ENCODE peak calls at places on chromosomes 5 and 9, in five cellular contexts. G is sigmoid colon, E is tibial nerve, U is thyroid gland, D is ovary. F is an unnamed sample. For H3K4me1, the result is how much of the 10 kb centered on the place peaks cover.

GRCh38 chr5:21783079-21783478 is 1070.1 kb downstream of the CDH12 start:
- DNase-seq in U (no peak), D (no peak), G (no peak), E (no peak), F (no peak)

GRCh38 chr5:142847898-142848790 is 78.0 kb downstream of the ARHGAP26 start:
- DNase-seq in U (no peak), G (no peak), D (no peak), E (no peak), F (no peak)

GRCh38 chr5:83530186-83530585 is 58.6 kb downstream of the VCAN start:
- DNase-seq in D (no peak), G (no peak), U (no peak), E (no peak), F (no peak)

GRCh38 chr9:1460143-1460769 is 410.1 kb downstream of the DMRT2 start:
- DNase-seq in U (no peak), G (no peak), E (no peak), D (no peak), F (no peak)

GRCh38 chr5:131418846-131419245 is 155.0 kb downstream of the CDC42SE2 start:
- DNase-seq in D (no peak), U (no peak), G (no peak), E (no peak), F (no peak)

GRCh38 chr5:178778919-178779318 is 48.5 kb upstream of the ZNF354A start:
- DNase-seq in G (no peak), D (no peak), U (no peak), E (no peak), F (no peak)

GRCh38 chr9:83047839-83048775 is 14.8 kb downstream of the RASEF start:
- DNase-seq in E (no peak), G (no peak), D (no peak), U (peak), F (no peak)

GRCh38 chr5:21834863-21835262 is 1018.3 kb downstream of the CDH12 start:
- DNase-seq in E (no peak), U (no peak), D (no peak), G (no peak), F (no peak)

GRCh38 chr5:79536193-79536906 is 22.4 kb upstream of the HOMER1 start:
- DNase-seq in U (no peak), E (no peak), G (no peak), D (no peak), F (no peak)

GRCh38 chr9:95017661-95018060 is 291.2 kb downstream of the AOPEP start:
- DNase-seq in E (no peak), G (no peak), D (no peak), U (no peak), F (no peak)

GRCh38 chr9:90943341-90943740 is 141.7 kb downstream of the SYK start:
- DNase-seq in D (no peak), U (no peak), G (no peak), E (no peak), F (no peak)

GRCh38 chr9:1100945-1101344 is 50.8 kb downstream of the DMRT2 start:
- DNase-seq in G (no peak), E (no peak), U (peak), D (no peak), F (no peak)

GRCh38 chr9:106964822-106965525 is 102.0 kb downstream of the ZNF462 start:
- DNase-seq in G (no peak), E (no peak), D (no peak), U (no peak), F (no peak)

GRCh38 chr5:35332551-35332950 is 102.3 kb upstream of the PRLR start:
- DNase-seq in D (no peak), E (no peak), G (no peak), U (no peak), F (no peak)

GRCh38 chr5:176778921-176779465 is 31.4 kb upstream of the UNC5A start:
- DNase-seq in D (no peak), U (no peak), E (no peak), G (peak), F (no peak)

GRCh38 chr9:112125961-112126388 is 49.1 kb downstream of the SUSD1 start:
- DNase-seq in D (no peak), U (no peak), E (no peak), G (no peak), F (no peak)

GRCh38 chr5:108380531-108381021 is 1.3 kb downstream of the FBXL17 start:
- DNase-seq in U (peak), G (peak), E (no peak), D (peak), F (peak)

GRCh38 chr9:37998881-37999311 is 70.1 kb downstream of the SHB start:
- DNase-seq in D (no peak), U (no peak), G (peak), E (no peak), F (no peak)

GRCh38 chr5:126656397-126657007 is 55.8 kb downstream of the PHAX start:
- DNase-seq in D (no peak), G (no peak), U (no peak), E (no peak), F (peak)

GRCh38 chr5:154302181-154302580 is 111.6 kb downstream of the GALNT10 start:
- DNase-seq in D (peak), E (no peak), G (peak), U (peak), F (no peak)

GRCh38 chr9:698276-698675 is 143.2 kb upstream of the DMRT1 start:
- DNase-seq in G (no peak), E (no peak), U (no peak), D (no peak), F (no peak)

GRCh38 chr9:121449786-121450185 is 49.9 kb downstream of the GGTA1 start:
- DNase-seq in U (no peak), E (no peak), G (no peak), D (no peak), F (no peak)

GRCh38 chr5:179765400-179765799 is 28.4 kb upstream of the LTC4S start:
- DNase-seq in D (no peak), G (no peak), E (peak), U (no peak), F (no peak)

GRCh38 chr9:5762421-5762820 is 70.5 kb downstream of the ERMP1 start:
- DNase-seq in E (no peak), G (no peak), D (no peak), U (no peak), F (no peak)

GRCh38 chr9:5764130-5764868 is 68.6 kb downstream of the ERMP1 start:
- DNase-seq in G (no peak), U (no peak), D (no peak), E (no peak), F (no peak)

GRCh38 chr9:5756633-5757032 is 76.3 kb downstream of the ERMP1 start:
- DNase-seq in U (no peak), D (no peak), E (no peak), G (no peak), F (no peak)

GRCh38 chr9:5760338-5760737 is 72.6 kb downstream of the ERMP1 start:
- DNase-seq in E (no peak), D (no peak), G (no peak), U (no peak), F (no peak)
- H3K4me1 ChIP-seq in E (under half), D (under half), G (under half), U (under half), F (under half)

DNA sequence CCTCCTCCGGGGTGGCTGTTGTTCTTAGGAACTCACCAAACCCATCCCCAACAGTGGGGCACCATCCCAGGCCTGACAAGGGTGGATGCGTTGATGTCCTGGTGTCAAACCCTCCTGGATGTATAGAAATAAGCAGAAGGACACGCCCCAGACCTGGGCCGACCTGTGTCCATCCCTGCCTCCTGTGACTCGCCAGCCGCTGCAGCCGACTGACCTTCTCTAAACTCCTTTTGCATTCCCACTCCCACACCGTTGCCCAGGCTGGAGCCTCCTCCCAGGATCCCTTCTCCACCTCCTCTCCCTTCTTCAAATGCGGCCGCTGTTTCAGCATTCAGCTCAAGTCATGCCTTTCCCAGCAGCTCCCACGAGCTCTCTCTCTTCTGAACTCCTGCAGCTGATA is 213.2 kb upstream of the IER5L start:
- DNase-seq in U (no peak), E (no peak), D (peak), G (peak), F (peak)
- H3K4me3 ChIP-seq in U (no peak), E (no peak), D (no peak), G (no peak), F (no peak)

DNA sequence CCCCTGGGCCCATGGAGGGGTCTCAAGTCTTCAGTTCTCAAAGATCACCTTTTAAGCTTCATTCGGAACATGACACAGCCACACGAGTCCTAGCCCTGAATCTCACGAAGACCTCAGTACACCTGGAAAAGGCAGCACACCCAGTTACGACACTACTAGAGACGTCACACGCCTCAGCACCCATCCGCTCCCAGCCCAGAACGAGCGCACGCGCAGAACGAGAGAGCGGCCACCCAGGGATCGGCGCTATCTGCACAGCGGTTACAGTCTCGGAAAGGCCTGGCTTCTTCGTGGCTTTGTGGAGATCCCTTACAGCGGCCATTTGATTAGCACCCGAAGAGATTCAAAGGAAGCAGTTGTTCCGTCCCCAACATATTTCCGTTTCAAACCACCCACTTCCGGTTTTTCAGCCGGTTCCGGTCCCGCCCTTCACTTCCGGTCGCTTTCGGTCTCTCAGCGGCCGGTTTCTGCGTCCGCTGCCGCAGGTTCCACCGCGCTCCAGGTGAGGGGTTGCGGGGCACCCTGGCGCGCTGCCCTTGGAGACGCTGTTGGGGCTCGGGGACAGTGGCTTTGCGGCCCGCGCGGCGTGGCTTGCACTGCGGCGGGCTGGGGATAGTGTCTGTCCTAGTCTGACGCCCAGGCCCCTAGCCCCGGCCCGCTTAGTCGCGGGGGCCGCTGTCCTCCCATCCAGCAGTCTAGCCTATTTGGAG is at the start of gene UBLCP1:
- DNase-seq in D (peak), U (peak), E (peak), G (peak), F (peak)
- TF ChIP-seq POLR2A in D (peak), U (no peak), E (no peak), G (no peak), F (peak)

GRCh38 chr5:112388010-112388553 is 31.0 kb downstream of the EPB41L4A start:
- DNase-seq in U (no peak), E (no peak), D (no peak), G (no peak), F (no peak)

GRCh38 chr5:112385566-112385965 is 33.5 kb downstream of the EPB41L4A start:
- DNase-seq in U (no peak), E (no peak), D (no peak), G (no peak), F (no peak)

GRCh38 chr5:112388739-112389138 is 30.3 kb downstream of the EPB41L4A start:
- DNase-seq in D (no peak), U (no peak), E (no peak), G (no peak), F (no peak)

GRCh38 chr5:112384523-112384922 is 34.6 kb downstream of the EPB41L4A start:
- DNase-seq in D (no peak), U (no peak), G (no peak), E (no peak), F (no peak)

GRCh38 chr5:112386716-112387115 is 32.4 kb downstream of the EPB41L4A start:
- DNase-seq in E (no peak), G (no peak), D (no peak), U (no peak), F (no peak)
- H3K4me1 ChIP-seq in E (under half), G (under half), D (under half), U (under half), F (under half)

GRCh38 chr5:156892864-156893263 is 42.8 kb downstream of the PPP1R2B start:
- DNase-seq in G (no peak), D (no peak), E (no peak), U (no peak), F (no peak)
- H3K4me3 ChIP-seq in G (no peak), D (no peak), E (no peak), U (no peak), F (no peak)

DNA sequence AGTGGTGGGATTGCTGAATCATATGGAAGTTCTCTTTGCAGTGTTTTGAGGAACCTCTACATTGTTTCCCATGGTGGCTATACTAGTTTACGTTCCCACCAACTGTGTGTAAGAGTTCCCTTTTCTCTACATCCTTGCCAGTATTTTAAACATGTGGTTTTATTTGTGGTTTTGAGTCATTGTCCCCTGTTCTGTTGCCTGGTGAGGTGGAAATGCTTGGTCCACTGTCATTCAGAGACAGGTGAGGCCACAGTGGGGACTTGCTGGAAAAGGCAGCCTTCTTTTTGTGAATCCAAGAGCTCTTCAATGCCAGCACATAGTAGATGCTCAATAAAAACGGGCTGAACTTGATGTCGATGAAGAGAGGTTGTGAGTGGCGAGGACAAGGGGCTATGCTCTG is 44.2 kb downstream of the SH3PXD2B start:
- DNase-seq in E (no peak), U (no peak), D (no peak), G (no peak), F (no peak)
- TF ChIP-seq POLR2A in E (no peak), U (no peak), D (no peak), G (no peak), F (no peak)

GRCh38 chr5:6542421-6543345 is 90.2 kb downstream of the NSUN2 start:
- DNase-seq in U (no peak), G (no peak), E (no peak), D (no peak), F (no peak)

GRCh38 chr5:6544561-6544935 is 88.3 kb downstream of the NSUN2 start:
- DNase-seq in D (no peak), U (no peak), G (no peak), E (no peak), F (no peak)

GRCh38 chr5:6543830-6544560 is 88.8 kb downstream of the NSUN2 start:
- DNase-seq in U (peak), D (no peak), E (no peak), G (no peak), F (no peak)

GRCh38 chr5:6545036-6545693 is 87.7 kb downstream of the NSUN2 start:
- DNase-seq in U (no peak), E (no peak), G (no peak), D (no peak), F (no peak)

GRCh38 chr5:6543346-6543730 is 89.5 kb downstream of the NSUN2 start:
- DNase-seq in E (no peak), G (no peak), U (no peak), D (no peak), F (no peak)
- H3K4me1 ChIP-seq in E (under half), G (half or more), U (under half), D (under half), F (under half)

GRCh38 chr9:3500044-3500443 is 25.8 kb downstream of the RFX3 start:
- DNase-seq in D (no peak), U (no peak), E (no peak), G (no peak), F (no peak)
- H3K4me3 ChIP-seq in D (no peak), U (no peak), E (no peak), G (no peak), F (no peak)

GRCh38 chr5:93594591-93595419 is 11.8 kb downstream of the NR2F1 start:
- DNase-seq in G (no peak), U (no peak), D (no peak), E (no peak), F (no peak)
- TF ChIP-seq POLR2A in G (no peak), U (no peak), D (no peak), E (no peak), F (no peak)

GRCh38 chr9:134353539-134353938 is 27.3 kb downstream of the RXRA start:
- DNase-seq in U (no peak), E (no peak), D (no peak), G (no peak), F (no peak)

GRCh38 chr9:134357631-134358025 is 31.4 kb downstream of the RXRA start:
- DNase-seq in E (no peak), D (no peak), U (no peak), G (no peak), F (no peak)

GRCh38 chr9:134356496-134357470 is 30.5 kb downstream of the RXRA start:
- DNase-seq in U (peak), D (no peak), E (no peak), G (no peak), F (no peak)

GRCh38 chr9:134355561-134356278 is 29.5 kb downstream of the RXRA start:
- DNase-seq in U (peak), G (no peak), E (no peak), D (no peak), F (no peak)

DNA sequence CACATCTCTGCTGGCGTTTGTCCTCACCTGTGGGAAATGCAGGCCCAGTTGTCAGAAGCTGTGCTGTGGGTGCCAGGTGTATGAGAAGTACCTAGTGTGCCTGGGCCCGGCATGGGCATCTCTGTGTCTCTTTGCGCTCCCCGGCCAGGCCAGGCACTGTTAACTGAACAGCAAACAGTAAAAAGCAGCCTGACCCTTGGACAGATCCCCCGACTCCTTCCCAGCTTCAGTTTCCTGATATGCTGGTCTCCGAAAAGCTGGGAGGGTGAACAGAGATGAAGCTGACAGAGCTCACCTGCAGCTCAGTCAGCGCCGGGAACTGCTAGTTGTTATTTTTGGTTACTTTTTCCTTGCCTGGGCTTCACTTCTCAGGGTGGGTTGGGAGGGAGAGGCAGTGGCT is 28.9 kb downstream of the RXRA start:
- DNase-seq in G (no peak), E (no peak), D (no peak), U (no peak), F (no peak)
- H3K4me1 ChIP-seq in G (half or more), E (half or more), D (under half), U (half or more), F (half or more)

F was measured in adrenal gland.